ENCODE peak calls at places on chromosomes 11 and 22, in eight cellular contexts. D is foreskin melanocyte, C is NCI-H510A, J is A549, H is astrocyte of the hippocampus, N is foreskin fibroblast, P is amniotic stem cell, R is KG1. O is an unnamed sample.

GRCh38 chr11:27282141-27282590 is 80.8 kb downstream of the CCDC34 start:
- DNase-seq in J (no peak), R (no peak), H (peak), N (peak), P (peak), D (no peak), C (no peak), O (peak)

GRCh38 chr22:40660725-40661124 is 18.6 kb upstream of the MCHR1 start:
- DNase-seq in C (no peak), N (no peak), D (no peak), H (no peak), R (no peak), J (no peak), P (no peak), O (no peak)

GRCh38 chr11:10072841-10073240 is 221.2 kb downstream of the SBF2 start:
- DNase-seq in H (peak), N (no peak), J (no peak), P (no peak), D (no peak), R (no peak), C (no peak), O (no peak)

GRCh38 chr11:13883042-13883441 is 79.5 kb upstream of the SPON1 start:
- DNase-seq in P (no peak), R (no peak), C (peak), H (no peak), J (no peak), D (no peak), N (no peak), O (no peak)

GRCh38 chr22:19540394-19540793 is 16.2 kb upstream of the CLDN5 start:
- DNase-seq in D (no peak), C (no peak), J (no peak), P (no peak), H (no peak), R (no peak), N (no peak), O (no peak)

GRCh38 chr22:50674606-50675552 is 2.3 kb downstream of the SHANK3 start:
- DNase-seq in H (peak), J (no peak), P (no peak), C (peak), N (peak), D (peak), R (no peak), O (no peak)

GRCh38 chr11:70067591-70068341 is 10.4 kb upstream of the ANO1 start:
- DNase-seq in H (no peak), C (no peak), P (no peak), R (no peak), N (no peak), D (no peak), J (no peak), O (no peak)

GRCh38 chr11:128716661-128717210 is 22.9 kb downstream of the FLI1 start:
- DNase-seq in P (no peak), D (peak), C (no peak), J (no peak), R (no peak), H (peak), N (no peak), O (peak)

GRCh38 chr22:36253523-36254490 is 874 bp downstream of the APOL1 start:
- DNase-seq in R (no peak), C (no peak), D (no peak), N (peak), J (no peak), H (peak), P (no peak), O (no peak)

GRCh38 chr11:57761301-57762234 is at the start of gene CTNND1:
- DNase-seq in J (peak), C (peak), P (peak), H (peak), N (peak), R (no peak), D (peak), O (peak)

GRCh38 chr11:473415-473814 is 23.3 kb downstream of the PTDSS2 start:
- DNase-seq in R (no peak), H (no peak), C (no peak), J (no peak), N (no peak), P (no peak), D (no peak), O (no peak)

GRCh38 chr11:44949160-44950035 is 1.3 kb downstream of the TP53I11 start:
- DNase-seq in N (peak), C (no peak), J (peak), P (no peak), H (peak), R (no peak), D (peak), O (peak)

GRCh38 chr11:1836011-1836945 is 1.5 kb downstream of the SYT8 start:
- DNase-seq in H (no peak), P (no peak), R (no peak), D (no peak), J (no peak), N (no peak), C (no peak), O (no peak)

GRCh38 chr11:128582496-128583366 is 4.6 kb downstream of the ETS1 start:
- DNase-seq in H (peak), R (no peak), J (peak), N (peak), P (peak), D (peak), C (peak), O (peak)

GRCh38 chr11:31805629-31806185 is 5.4 kb downstream of the PAX6 start:
- DNase-seq in R (no peak), P (no peak), H (peak), C (no peak), N (no peak), J (no peak), D (no peak), O (no peak)

GRCh38 chr22:37981282-37982011 is 2.9 kb downstream of the SOX10 start:
- DNase-seq in D (no peak), N (no peak), P (no peak), H (no peak), R (no peak), C (no peak), J (no peak), O (no peak)

GRCh38 chr11:11770921-11771484 is 70.8 kb upstream of the USP47 start:
- DNase-seq in J (no peak), H (no peak), N (no peak), C (no peak), D (no peak), R (no peak), P (no peak), O (no peak)

GRCh38 chr22:45830531-45831245 is 146.3 kb downstream of the WNT7B start:
- DNase-seq in H (peak), C (peak), P (no peak), D (no peak), N (peak), R (no peak), J (no peak), O (no peak)

GRCh38 chr11:14722507-14722906 is 78.9 kb downstream of the PDE3B start:
- DNase-seq in D (no peak), C (no peak), R (no peak), N (peak), J (no peak), P (no peak), H (no peak), O (no peak)

GRCh38 chr11:131889146-131889577 is 518.7 kb downstream of the NTM start:
- DNase-seq in N (peak), C (peak), R (no peak), D (peak), J (no peak), P (peak), H (peak), O (peak)

GRCh38 chr11:41274831-41275230 is 184.6 kb downstream of the LRRC4C start:
- DNase-seq in P (no peak), J (no peak), C (no peak), R (no peak), N (no peak), H (no peak), D (no peak), O (no peak)

GRCh38 chr11:62648967-62649364 is 2.6 kb upstream of the GANAB start:
- DNase-seq in C (no peak), N (no peak), P (no peak), H (no peak), D (no peak), R (no peak), J (no peak), O (no peak)

GRCh38 chr11:32118025-32118974 is 27.4 kb downstream of the RCN1 start:
- DNase-seq in P (no peak), D (peak), R (no peak), C (no peak), H (peak), N (peak), J (no peak), O (peak)

GRCh38 chr22:46526484-46526839 is 11.0 kb downstream of the CELSR1 start:
- DNase-seq in N (no peak), P (no peak), J (no peak), R (no peak), C (no peak), H (no peak), D (no peak), O (no peak)

GRCh38 chr22:26907366-26907765 is 250.0 kb downstream of the MIAT start:
- DNase-seq in N (no peak), J (no peak), H (no peak), P (no peak), D (no peak), R (no peak), C (no peak), O (no peak)

GRCh38 chr22:47285981-47286380 is 523.5 kb downstream of the TBC1D22A start:
- DNase-seq in P (no peak), H (no peak), R (no peak), J (no peak), N (no peak), C (no peak), D (no peak), O (no peak)

GRCh38 chr11:66543263-66544107 is 2.4 kb downstream of the ZDHHC24 start:
- DNase-seq in H (peak), C (no peak), P (no peak), J (no peak), R (peak), N (peak), D (peak), O (peak)

GRCh38 chr22:45155050-45155840 is 8.5 kb upstream of the NUP50 start:
- DNase-seq in C (no peak), R (no peak), J (no peak), H (no peak), N (peak), D (no peak), P (no peak), O (peak)

GRCh38 chr22:35491908-35492380 is 48.7 kb upstream of the RASD2 start:
- DNase-seq in C (no peak), N (no peak), H (no peak), P (no peak), R (no peak), J (no peak), D (no peak), O (no peak)

GRCh38 chr11:64794526-64794925 is 8.5 kb downstream of the MAP4K2 start:
- DNase-seq in H (no peak), P (no peak), D (no peak), R (no peak), N (no peak), C (no peak), J (no peak), O (no peak)

GRCh38 chr11:123364145-123364544 is 65.9 kb upstream of the GRAMD1B start:
- DNase-seq in P (no peak), D (no peak), J (no peak), C (no peak), R (no peak), N (no peak), H (no peak), O (no peak)

GRCh38 chr22:26462971-26463661 is 20.5 kb downstream of the HPS4 start:
- DNase-seq in N (peak), J (no peak), H (no peak), D (no peak), C (no peak), R (no peak), P (no peak), O (no peak)

GRCh38 chr22:44520695-44521094 is 22.7 kb upstream of the RTL6 start:
- DNase-seq in J (no peak), N (no peak), P (peak), H (no peak), R (no peak), C (no peak), D (no peak), O (no peak)

GRCh38 chr22:30301995-30302809 is 12.9 kb upstream of the CASTOR1 start:
- DNase-seq in H (peak), C (no peak), P (peak), D (no peak), R (peak), J (no peak), N (peak), O (peak)

GRCh38 chr11:77276271-77276670 is 25.2 kb downstream of the GDPD4 start:
- DNase-seq in N (no peak), H (no peak), R (no peak), D (no peak), C (no peak), P (no peak), J (no peak), O (no peak)

GRCh38 chr11:60765355-60765754 is 8.7 kb downstream of the MS4A15 start:
- DNase-seq in P (no peak), R (no peak), D (no peak), C (no peak), J (no peak), N (no peak), H (no peak), O (no peak)

GRCh38 chr11:1238767-1239595 is 16.1 kb downstream of the MUC5B start:
- DNase-seq in D (no peak), J (no peak), C (no peak), N (no peak), P (no peak), H (peak), R (no peak), O (no peak)

GRCh38 chr11:47204633-47204989 is 10.2 kb upstream of the DDB2 start:
- DNase-seq in N (peak), J (peak), R (no peak), H (peak), D (peak), P (no peak), C (no peak), O (peak)